ENCODE peak calls at places on chromosomes 4 and X, in ten cellular contexts. O is right lobe of liver, H is pancreas, T is coronary artery, X is AG04450, E is tibial nerve, K is uterus, P is BE2C, M is cardiac fibroblast, R is thyroid gland. B is an unnamed sample.

GRCh38 chr4:139635966-139636365 is 29.7 kb upstream of the MGST2 start:
- DNase-seq in T (no peak), K (no peak), O (no peak), X (no peak), R (no peak), E (no peak), M (no peak), P (no peak), H (no peak), B (no peak)

GRCh38 chrX:68995386-68995779 is 166.6 kb downstream of the EFNB1 start:
- DNase-seq in P (no peak), M (no peak), O (no peak), E (no peak), X (no peak), R (no peak), H (no peak), K (no peak), T (no peak), B (no peak)

GRCh38 chr4:94763005-94763404 is 5.2 kb downstream of the BMPR1B start:
- DNase-seq in K (no peak), X (no peak), H (no peak), E (no peak), O (no peak), P (no peak), M (no peak), R (no peak), T (no peak), B (no peak)

GRCh38 chr4:11611868-11612267 is 183.2 kb upstream of the HS3ST1 start:
- DNase-seq in P (no peak), H (no peak), T (no peak), R (no peak), M (no peak), E (no peak), K (no peak), O (no peak), X (no peak), B (no peak)

GRCh38 chrX:133598596-133599334 is 183.5 kb upstream of the GPC4 start:
- DNase-seq in K (no peak), M (no peak), X (no peak), R (no peak), E (no peak), H (no peak), O (no peak), T (no peak), P (no peak), B (no peak)

GRCh38 chr4:118888666-118889312 is at the start of gene SYNPO2:
- DNase-seq in H (peak), K (peak), R (peak), T (peak), M (peak), P (peak), E (peak), O (peak), X (peak), B (peak)

GRCh38 chrX:144896323-144896722 is 351.0 kb upstream of the SPANXN1 start:
- DNase-seq in R (no peak), M (no peak), P (no peak), T (no peak), K (no peak), H (no peak), O (no peak), E (no peak), X (no peak), B (no peak)

GRCh38 chrX:123807825-123808416 is 51.9 kb upstream of the XIAP start:
- DNase-seq in R (no peak), P (no peak), X (no peak), T (no peak), M (peak), E (no peak), K (no peak), O (no peak), H (no peak), B (no peak)

GRCh38 chr4:37054670-37055069 is 189.9 kb upstream of the NWD2 start:
- DNase-seq in P (no peak), H (no peak), E (no peak), M (no peak), O (no peak), X (no peak), R (no peak), T (no peak), K (no peak), B (no peak)

GRCh38 chrX:72685018-72685417 is 29.1 kb downstream of the PHKA1 start:
- DNase-seq in X (no peak), P (no peak), O (no peak), M (no peak), K (no peak), H (no peak), T (no peak), E (no peak), R (no peak), B (no peak)

GRCh38 chrX:139025822-139026221 is 314.3 kb upstream of the FGF13 start:
- DNase-seq in K (no peak), R (no peak), H (no peak), M (no peak), X (no peak), P (no peak), E (no peak), T (no peak), O (no peak), B (no peak)

GRCh38 chr4:26452565-26453531 is 37.4 kb downstream of the CCKAR start:
- DNase-seq in M (no peak), O (no peak), H (peak), K (no peak), X (no peak), P (no peak), R (no peak), E (no peak), T (no peak), B (no peak)

GRCh38 chr4:99383833-99384392 is 31.4 kb upstream of the ADH1C start:
- DNase-seq in T (no peak), X (peak), O (peak), R (peak), E (peak), P (no peak), H (no peak), K (peak), M (peak), B (no peak)

GRCh38 chr4:4492161-4492847 is 49.5 kb downstream of the STX18 start:
- DNase-seq in X (no peak), P (no peak), K (no peak), M (peak), O (no peak), T (no peak), E (no peak), R (no peak), H (no peak), B (no peak)
- H3K4me3 ChIP-seq in X (peak), P (no peak), K (peak), M (no peak), O (no peak), T (no peak), E (no peak), R (no peak), H (no peak), B (no peak)

DNA sequence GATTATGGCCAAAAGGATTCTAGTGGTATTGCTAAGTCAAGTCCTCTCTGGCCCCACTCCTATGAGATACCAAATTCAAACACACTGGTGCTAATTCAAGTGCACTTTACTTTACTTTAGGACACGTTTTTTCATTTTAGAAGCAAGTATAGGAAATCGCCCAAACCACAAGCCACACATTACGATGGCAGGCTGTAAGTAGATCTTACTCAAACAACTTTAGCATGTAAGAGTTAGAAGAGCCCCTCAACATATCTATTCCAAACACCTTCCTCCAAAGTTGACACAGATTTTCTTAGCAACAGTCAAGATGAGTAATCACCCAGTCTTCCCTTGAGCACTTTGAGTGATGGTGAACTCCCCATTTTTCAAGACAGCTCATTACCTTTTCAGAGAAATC is 43.6 kb downstream of the DRD5 start:
- DNase-seq in H (no peak), T (no peak), E (no peak), X (no peak), R (no peak), O (no peak), P (no peak), K (no peak), M (no peak), B (no peak)
- H3K4me3 ChIP-seq in H (no peak), T (no peak), E (no peak), X (no peak), R (no peak), O (no peak), P (no peak), K (no peak), M (no peak), B (no peak)

DNA sequence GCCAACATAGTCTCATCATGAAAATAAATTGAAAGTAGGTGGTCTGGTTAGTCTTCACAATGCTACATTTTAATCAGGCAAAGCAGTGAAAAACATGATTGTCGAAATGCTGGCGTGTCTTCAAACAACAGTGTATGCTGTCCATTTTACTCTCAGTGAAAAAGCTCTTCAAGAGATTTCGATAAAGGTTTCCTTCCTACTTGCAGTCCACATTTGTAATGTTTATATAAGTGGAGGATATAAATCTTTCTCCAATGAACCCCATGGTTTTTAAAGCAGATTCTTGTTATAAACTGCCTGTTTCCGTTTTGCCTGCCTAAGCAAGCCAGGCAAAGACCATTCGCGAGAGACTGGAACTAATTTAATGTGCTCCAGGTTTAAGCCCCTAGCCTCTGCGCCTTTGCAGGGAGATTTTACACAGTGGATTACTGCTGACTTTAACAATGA is 169.6 kb downstream of the SCFD2 start:
- DNase-seq in H (no peak), T (no peak), R (no peak), O (no peak), K (no peak), E (no peak), X (no peak), P (no peak), M (no peak), B (no peak)
- H3K4me3 ChIP-seq in H (no peak), T (no peak), R (no peak), O (no peak), K (no peak), E (no peak), X (peak), P (no peak), M (no peak), B (no peak)

DNA sequence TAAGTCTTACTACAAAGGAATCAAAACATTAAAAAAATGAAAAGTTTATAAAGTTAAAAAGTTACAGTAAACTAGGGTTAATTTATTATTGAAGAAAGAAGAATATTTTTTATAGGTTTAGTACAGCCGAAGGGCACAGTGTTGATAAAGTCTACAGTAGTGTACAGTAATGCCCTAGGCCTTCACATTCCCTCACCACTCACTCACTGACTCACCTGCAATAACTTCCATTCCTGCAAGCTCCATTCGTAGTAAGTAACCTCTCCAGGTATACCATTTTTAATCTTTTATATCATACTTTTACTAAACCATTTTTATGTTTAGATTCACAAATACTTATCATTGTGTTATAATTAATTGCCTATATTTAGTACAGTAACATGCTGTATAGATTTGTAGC is 307.5 kb upstream of the FAM241A start:
- DNase-seq in O (no peak), P (no peak), E (no peak), R (no peak), T (no peak), H (no peak), M (no peak), X (no peak), K (no peak), B (no peak)
- H3K4me3 ChIP-seq in O (no peak), P (no peak), E (no peak), R (no peak), T (no peak), H (no peak), M (no peak), X (no peak), K (no peak), B (no peak)

DNA sequence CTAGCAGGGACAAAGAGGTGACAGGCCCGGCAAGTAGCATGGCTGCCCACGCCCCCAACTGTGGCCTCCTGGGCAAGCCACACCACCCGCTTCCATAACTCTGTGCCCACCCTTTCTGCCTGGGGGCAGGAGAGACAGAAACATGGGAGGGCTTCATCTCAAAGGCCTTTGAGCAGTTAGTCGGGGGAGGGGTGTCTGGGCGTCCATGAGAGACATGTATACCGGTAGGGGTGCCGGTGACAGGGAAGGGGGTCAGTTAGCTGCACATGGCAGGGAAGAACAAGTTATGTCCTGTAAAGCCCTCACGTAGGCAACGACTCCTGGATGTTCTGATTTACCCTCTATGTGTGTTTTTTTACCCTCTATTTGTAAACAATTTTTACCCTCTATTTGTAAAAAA is 9.3 kb downstream of the PDZD4 start:
- DNase-seq in K (no peak), E (no peak), O (no peak), T (no peak), M (no peak), X (no peak), R (no peak), P (no peak), H (no peak), B (no peak)
- H3K4me3 ChIP-seq in K (no peak), E (no peak), O (no peak), T (no peak), M (no peak), X (no peak), R (no peak), P (no peak), H (no peak), B (no peak)

DNA sequence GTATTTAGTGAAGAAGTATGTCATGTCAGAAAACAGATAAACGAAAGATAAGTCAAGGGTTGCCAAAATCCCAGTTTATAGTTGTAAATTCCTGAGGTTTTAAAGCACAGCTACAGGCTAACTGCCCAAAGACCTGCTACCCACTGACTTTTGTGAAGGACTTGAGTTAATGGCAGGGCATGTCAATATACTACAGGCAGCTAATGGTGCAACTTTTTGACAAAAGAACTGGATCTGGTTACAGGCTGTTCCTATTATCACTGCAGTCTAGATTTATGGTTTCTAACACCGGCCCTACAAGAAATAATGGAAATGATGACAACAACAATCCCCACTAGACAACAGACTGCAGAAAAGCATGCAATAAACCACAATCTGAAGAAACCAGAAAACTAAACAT is 6.4 kb downstream of the SCML2 start:
- DNase-seq in T (no peak), M (no peak), H (no peak), O (no peak), E (no peak), X (no peak), R (no peak), P (no peak), K (no peak), B (no peak)
- H3K4me3 ChIP-seq in T (no peak), M (no peak), H (no peak), O (no peak), E (no peak), X (no peak), R (no peak), P (no peak), K (no peak), B (no peak)

DNA sequence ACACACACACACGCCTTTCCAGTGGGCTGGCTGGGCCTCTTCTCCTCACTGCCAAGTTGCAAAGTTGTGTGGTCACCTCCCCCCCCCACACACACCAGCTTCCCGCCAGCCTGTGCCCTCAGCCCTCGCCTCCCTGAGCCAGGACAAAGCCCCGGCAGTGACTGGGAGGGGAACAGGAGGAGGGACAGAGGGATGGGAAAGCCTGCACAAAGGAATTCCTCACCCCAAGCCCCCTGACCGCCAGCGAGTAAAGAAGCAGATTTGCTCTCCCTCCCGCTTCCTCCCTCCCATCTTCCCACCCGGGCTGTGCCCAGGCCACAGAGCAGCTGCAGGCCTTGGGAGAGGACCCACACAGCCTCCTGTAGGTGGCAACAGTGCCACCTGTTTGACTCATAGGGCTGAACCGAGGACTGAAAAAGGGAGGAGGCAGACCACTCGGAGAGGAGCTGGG is at the start of gene GDPD2:
- DNase-seq in K (no peak), X (no peak), E (no peak), T (no peak), O (no peak), H (peak), M (peak), R (peak), P (no peak), B (no peak)
- H3K4me3 ChIP-seq in K (no peak), X (no peak), E (no peak), T (no peak), O (no peak), H (no peak), M (no peak), R (no peak), P (no peak), B (no peak)

B was measured in kidney epithelial cell.